ENCODE peak calls at places on chromosomes 16 and 17, in nine cellular contexts. C is heart right ventricle, S is GM06990, T is AG10803, O is lung, J is bronchial epithelial cell, L is astrocyte of the cerebellum, K is endodermal cell, W is A673. M is an unnamed sample.

GRCh38 chr16:58503166-58503862 is 3.4 kb downstream of the NDRG4 start:
- DNase-seq in C (no peak), S (no peak), T (no peak), O (no peak), J (no peak), L (no peak), K (peak), W (no peak), M (no peak)

GRCh38 chr16:24036614-24037013 is 200.8 kb downstream of the PRKCB start:
- DNase-seq in C (no peak), S (no peak), T (peak), O (peak), J (peak), L (peak), K (peak), W (peak), M (no peak)

GRCh38 chr17:81993726-81994592 is 16.5 kb downstream of the ASPSCR1 start:
- DNase-seq in C (no peak), S (peak), T (no peak), O (no peak), J (no peak), L (no peak), K (no peak), W (no peak), M (no peak)

GRCh38 chr17:79019631-79020584 is 4.1 kb upstream of the C1QTNF1 start:
- DNase-seq in C (peak), S (no peak), T (peak), O (no peak), J (peak), L (peak), K (peak), W (peak), M (peak)

GRCh38 chr17:3845361-3845753 is 689 bp downstream of the NCBP3 start:
- DNase-seq in C (no peak), S (peak), T (peak), O (no peak), J (peak), L (no peak), K (no peak), W (no peak), M (no peak)

GRCh38 chr17:75069783-75070182 is 18.0 kb upstream of the SLC16A5 start:
- DNase-seq in C (no peak), S (no peak), T (peak), O (no peak), J (peak), L (no peak), K (no peak), W (no peak), M (no peak)

GRCh38 chr16:69727916-69728270 is 1.5 kb upstream of the NQO1 start:
- DNase-seq in C (peak), S (no peak), T (no peak), O (peak), J (no peak), L (no peak), K (no peak), W (peak), M (no peak)

GRCh38 chr16:17369441-17369951 is 101.3 kb downstream of the XYLT1 start:
- DNase-seq in C (peak), S (peak), T (no peak), O (peak), J (no peak), L (no peak), K (no peak), W (peak), M (peak)

GRCh38 chr17:60704170-60704569 is 26.5 kb downstream of the BCAS3 start:
- DNase-seq in C (no peak), S (no peak), T (no peak), O (no peak), J (no peak), L (no peak), K (no peak), W (no peak), M (no peak)

GRCh38 chr16:69469807-69470561 is 45.6 kb downstream of the CYB5B start:
- DNase-seq in C (no peak), S (peak), T (no peak), O (no peak), J (no peak), L (no peak), K (no peak), W (peak), M (no peak)

DNA sequence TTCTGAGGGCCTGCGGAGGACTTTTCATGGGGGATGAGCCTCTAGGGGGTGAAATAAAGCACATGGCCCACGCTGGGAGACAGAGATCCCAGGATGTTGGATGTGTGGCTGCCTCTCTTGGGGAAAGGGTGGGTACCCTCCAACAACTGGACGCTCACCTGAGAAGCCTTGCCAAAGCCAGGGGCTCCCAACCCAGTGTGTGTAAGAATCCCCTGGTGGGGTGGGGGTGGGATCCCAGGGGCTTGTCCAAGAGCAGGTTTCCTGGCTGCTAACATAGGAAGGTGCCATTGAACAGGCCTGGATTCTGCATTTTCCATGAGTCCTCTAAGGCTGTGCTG is 587 bp downstream of the SNX20 start:
- DNase-seq in C (no peak), S (no peak), T (no peak), O (no peak), J (no peak), L (no peak), K (no peak), W (no peak), M (no peak)
- H3K4me3 ChIP-seq in C (peak), S (peak), T (no peak), O (no peak), J (no peak), L (no peak), K (no peak), W (no peak), M (no peak)

DNA sequence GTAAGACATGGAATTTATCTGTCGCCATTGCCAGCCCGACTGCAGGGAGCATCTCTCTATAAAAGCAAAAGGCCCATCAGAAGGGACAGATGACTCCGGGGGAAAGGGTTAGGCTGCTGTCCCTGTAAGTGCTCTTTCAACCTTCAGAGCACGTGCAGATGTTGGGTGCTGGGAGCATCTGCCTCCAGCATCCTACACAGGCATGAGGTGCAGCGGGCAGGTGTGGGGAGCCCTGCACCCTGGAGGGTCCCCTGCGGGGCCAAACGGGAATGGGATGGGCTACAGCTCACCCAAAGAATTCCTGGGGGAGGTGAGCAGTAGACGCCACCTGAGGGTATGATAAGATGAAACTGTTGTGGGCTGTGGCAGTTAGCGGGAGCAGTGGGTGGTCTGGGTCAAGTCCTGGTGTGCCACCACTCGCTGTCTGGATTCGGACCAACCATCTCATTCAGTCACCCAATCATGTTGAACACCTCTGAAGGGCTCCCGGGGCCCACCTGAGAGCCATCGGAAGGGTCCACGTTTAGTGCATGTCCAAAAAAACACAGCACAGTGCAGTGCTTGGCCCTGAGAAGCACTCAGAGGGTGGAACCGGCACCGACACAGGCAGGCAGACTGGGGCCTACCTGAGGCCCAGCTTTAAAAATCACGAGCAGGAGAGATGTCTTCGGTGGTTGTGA is 3.8 kb downstream of the SMCR8 start:
- DNase-seq in C (no peak), S (no peak), T (no peak), O (no peak), J (no peak), L (no peak), K (peak), W (no peak), M (no peak)
- H3K4me3 ChIP-seq in C (peak), S (no peak), T (no peak), O (no peak), J (no peak), L (no peak), K (peak), W (no peak), M (no peak)

GRCh38 chr16:30904114-30904780 is 7.8 kb downstream of the CTF1 start:
- DNase-seq in C (no peak), S (no peak), T (no peak), O (no peak), J (no peak), L (no peak), K (no peak), W (no peak), M (no peak)

GRCh38 chr16:30903002-30903401 is 6.6 kb downstream of the CTF1 start:
- DNase-seq in C (no peak), S (no peak), T (no peak), O (no peak), J (no peak), L (no peak), K (no peak), W (no peak), M (no peak)

GRCh38 chr16:30901201-30902069 is 5.0 kb downstream of the CTF1 start:
- DNase-seq in C (no peak), S (no peak), T (no peak), O (no peak), J (no peak), L (no peak), K (no peak), W (no peak), M (no peak)

GRCh38 chr16:30902070-30902972 is 5.9 kb downstream of the CTF1 start:
- DNase-seq in C (peak), S (peak), T (peak), O (peak), J (peak), L (no peak), K (peak), W (peak), M (no peak)

DNA sequence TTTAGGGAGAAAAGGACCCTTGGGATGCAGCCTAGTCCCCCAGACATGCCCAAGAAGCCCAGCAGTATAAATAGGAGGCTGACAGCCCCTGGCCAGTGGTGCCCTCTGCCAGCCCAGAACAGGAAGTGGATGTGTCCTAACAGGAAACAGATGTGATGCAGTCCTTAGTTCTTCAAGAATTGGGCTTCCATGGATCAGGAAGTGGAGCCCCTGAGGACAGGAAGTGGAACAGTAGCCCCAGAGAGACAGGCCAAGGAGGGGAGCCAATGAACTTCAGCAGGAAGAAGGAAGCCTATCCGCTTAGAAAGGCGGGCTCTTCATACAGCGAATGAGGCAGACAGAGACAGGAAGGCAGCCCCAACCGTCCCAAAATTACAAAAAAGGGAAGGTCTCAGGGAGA is 7.2 kb downstream of the CTF1 start:
- DNase-seq in C (no peak), S (no peak), T (peak), O (no peak), J (no peak), L (no peak), K (no peak), W (peak), M (no peak)
- H3K4me3 ChIP-seq in C (no peak), S (no peak), T (no peak), O (no peak), J (no peak), L (no peak), K (no peak), W (no peak), M (no peak)

DNA sequence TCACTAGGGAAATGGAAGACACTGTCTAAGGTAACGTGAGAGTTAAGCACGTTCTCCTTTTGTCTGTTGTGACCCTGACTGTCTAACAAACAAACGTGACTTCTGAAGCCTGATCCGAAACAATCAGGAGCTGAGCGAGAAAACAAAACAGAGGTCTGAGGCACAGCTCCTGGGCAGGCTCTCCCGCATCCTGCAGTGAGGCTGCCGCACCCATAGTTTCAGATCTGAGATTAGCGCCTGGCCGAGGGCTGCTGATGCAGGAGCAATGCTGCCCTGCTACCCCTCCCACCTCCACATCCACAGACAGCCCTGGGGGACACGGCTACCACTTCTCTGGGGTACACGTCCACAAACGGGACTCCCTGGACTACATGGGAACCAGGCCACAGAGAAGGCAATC is 46.7 kb downstream of the RNF157 start:
- DNase-seq in C (no peak), S (no peak), T (no peak), O (no peak), J (no peak), L (no peak), K (peak), W (no peak), M (no peak)
- H3K4me3 ChIP-seq in C (no peak), S (no peak), T (no peak), O (no peak), J (no peak), L (no peak), K (no peak), W (no peak), M (no peak)

GRCh38 chr16:67245189-67245585 is 2.1 kb downstream of the FHOD1 start:
- DNase-seq in C (no peak), S (no peak), T (no peak), O (no peak), J (no peak), L (no peak), K (no peak), W (no peak), M (no peak)
- H3K4me3 ChIP-seq in C (peak), S (peak), T (peak), O (no peak), J (no peak), L (peak), K (peak), W (no peak), M (no peak)

DNA sequence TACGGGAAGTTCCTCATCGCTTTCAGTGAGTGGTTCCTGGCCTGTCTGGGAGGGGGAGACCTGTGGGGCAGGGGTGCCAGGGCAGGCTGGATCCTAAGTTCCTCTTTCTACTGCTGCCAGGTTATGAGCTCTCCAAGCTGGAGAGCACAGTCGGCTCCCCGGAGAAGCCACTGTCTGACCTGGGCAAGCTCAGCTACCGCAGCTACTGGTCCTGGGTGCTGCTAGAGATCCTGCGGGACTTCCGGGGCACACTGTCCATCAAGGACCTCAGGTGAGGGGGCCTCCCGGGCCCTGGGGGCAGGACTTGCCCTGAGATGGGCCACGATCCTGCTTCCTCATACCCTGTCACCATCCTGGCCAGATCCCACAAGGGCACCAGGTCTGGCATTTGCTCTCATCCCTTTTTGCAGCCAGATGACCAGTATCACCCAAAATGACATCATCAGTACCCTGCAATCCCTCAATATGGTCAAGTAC is 5.2 kb downstream of the PRSS8 start:
- DNase-seq in C (peak), S (no peak), T (no peak), O (no peak), J (no peak), L (no peak), K (no peak), W (no peak), M (no peak)
- H3K4me3 ChIP-seq in C (peak), S (no peak), T (no peak), O (no peak), J (no peak), L (no peak), K (no peak), W (no peak), M (no peak)

GRCh38 chr16:84990782-84991181 is 20.6 kb downstream of the ZDHHC7 start:
- DNase-seq in C (no peak), S (no peak), T (no peak), O (no peak), J (no peak), L (no peak), K (no peak), W (no peak), M (no peak)
- H3K4me3 ChIP-seq in C (no peak), S (no peak), T (no peak), O (no peak), J (no peak), L (no peak), K (no peak), W (no peak), M (no peak)

DNA sequence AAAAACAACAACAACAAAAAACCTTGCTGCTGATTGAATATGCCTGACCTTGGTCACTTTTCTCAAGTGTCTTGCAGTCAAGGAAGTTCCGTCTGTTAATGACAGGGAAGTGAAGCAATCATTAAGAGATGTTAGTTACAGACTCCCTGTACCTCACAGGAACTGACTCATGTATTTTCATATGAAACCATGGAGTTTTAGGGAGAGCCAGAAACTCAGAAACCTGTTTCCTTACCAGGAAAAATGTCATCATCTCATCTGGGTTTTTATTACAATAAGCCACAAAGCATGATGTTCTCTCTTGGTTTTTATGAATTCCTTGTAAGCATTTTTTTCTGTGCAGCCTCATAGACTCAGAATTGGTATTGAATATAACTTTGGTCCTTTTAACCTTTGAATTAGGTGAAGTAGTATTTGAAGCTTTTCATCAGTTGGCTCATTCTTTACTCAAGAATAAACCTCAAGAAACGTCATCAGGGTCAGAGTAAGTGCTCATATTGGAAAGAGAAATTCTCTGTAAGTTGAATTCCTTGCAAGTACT is 10.3 kb downstream of the LYRM1 start:
- DNase-seq in C (no peak), S (no peak), T (peak), O (no peak), J (peak), L (peak), K (no peak), W (peak), M (no peak)
- H3K4me3 ChIP-seq in C (no peak), S (no peak), T (no peak), O (no peak), J (no peak), L (no peak), K (no peak), W (no peak), M (no peak)

GRCh38 chr17:76540381-76541300 is 797 bp downstream of the PRCD start:
- DNase-seq in C (peak), S (no peak), T (peak), O (peak), J (peak), L (peak), K (peak), W (peak), M (peak)

GRCh38 chr17:76537578-76538280 is at the start of gene CYGB:
- DNase-seq in C (peak), S (no peak), T (no peak), O (no peak), J (no peak), L (no peak), K (peak), W (no peak), M (no peak)

GRCh38 chr17:76539631-76540271 is at the start of gene PRCD:
- DNase-seq in C (no peak), S (no peak), T (no peak), O (no peak), J (no peak), L (no peak), K (peak), W (no peak), M (no peak)

GRCh38 chr17:76538281-76538931 is 897 bp upstream of the CYGB start:
- DNase-seq in C (no peak), S (no peak), T (no peak), O (no peak), J (no peak), L (no peak), K (peak), W (no peak), M (no peak)

DNA sequence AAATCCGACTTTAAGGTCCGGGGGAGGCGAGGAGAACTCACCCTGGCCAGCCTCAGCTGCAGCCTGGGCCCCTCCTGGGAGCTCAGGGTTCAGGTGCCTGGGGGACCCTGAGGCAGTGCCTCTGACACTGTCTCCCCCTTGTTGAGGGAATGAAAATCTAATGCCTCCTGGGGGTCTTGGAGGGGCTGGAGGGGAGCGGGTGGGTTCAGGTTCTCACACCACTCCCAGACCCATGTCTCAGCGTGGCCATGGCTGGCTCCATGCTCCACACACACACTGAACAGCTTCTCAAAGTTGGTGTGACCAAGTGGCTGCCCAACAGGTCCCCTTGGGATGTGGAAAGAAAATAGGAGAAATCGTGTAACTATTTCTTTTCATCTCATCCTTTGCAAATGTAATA is 903 bp upstream of the PRCD start:
- DNase-seq in C (no peak), S (no peak), T (no peak), O (no peak), J (no peak), L (no peak), K (no peak), W (no peak), M (no peak)
- H3K4me3 ChIP-seq in C (no peak), S (no peak), T (no peak), O (no peak), J (no peak), L (no peak), K (no peak), W (no peak), M (no peak)

GRCh38 chr17:80795090-80795609 is 196.5 kb upstream of the CHMP6 start:
- DNase-seq in C (no peak), S (no peak), T (no peak), O (no peak), J (no peak), L (no peak), K (peak), W (no peak), M (no peak)
- H3K4me3 ChIP-seq in C (no peak), S (no peak), T (no peak), O (no peak), J (no peak), L (no peak), K (no peak), W (no peak), M (no peak)